ENCODE peak calls at places on chromosomes 5 and 9, in seven cellular contexts. B, Z, F, A, W, Q and T are unnamed samples.

GRCh38 chr9:73037613-73038012 is 84.8 kb upstream of the ALDH1A1 start:
- DNase-seq in B (no peak), Z (no peak), F (no peak), A (no peak), W (no peak), Q (no peak), T (no peak)

GRCh38 chr5:172564883-172565282 is 76.2 kb upstream of the NEURL1B start:
- DNase-seq in B (no peak), Z (no peak), F (no peak), A (no peak), W (no peak), Q (peak; percentile 30), T (no peak)

GRCh38 chr9:96203867-96204412 is 98.0 kb downstream of the HSD17B3 start:
- DNase-seq in B (no peak), Z (no peak), F (no peak), A (no peak), W (peak; percentile 51), Q (peak; percentile 98), T (no peak)

GRCh38 chr9:19985081-19985480 is 196.2 kb upstream of the SLC24A2 start:
- DNase-seq in B (no peak), Z (no peak), F (no peak), A (no peak), W (no peak), Q (no peak), T (no peak)

GRCh38 chr5:66744040-66744439 is 147.8 kb downstream of the MAST4 start:
- DNase-seq in B (peak; percentile 46), Z (peak; percentile 47), F (no peak), A (no peak), W (no peak), Q (no peak), T (peak; percentile 12)

GRCh38 chr9:91945277-91946074 is 4.6 kb downstream of the ROR2 start:
- DNase-seq in B (peak; percentile 43), Z (no peak), F (no peak), A (peak; percentile 70), W (peak; percentile 29), Q (no peak), T (no peak)

GRCh38 chr5:76175821-76176403 is 92.7 kb downstream of the SV2C start:
- DNase-seq in B (no peak), Z (no peak), F (no peak), A (no peak), W (no peak), Q (no peak), T (no peak)

GRCh38 chr5:74174366-74174765 is 466.2 kb downstream of the ENC1 start:
- DNase-seq in B (no peak), Z (no peak), F (no peak), A (no peak), W (no peak), Q (no peak), T (no peak)

GRCh38 chr5:112228672-112229071 is 190.4 kb downstream of the EPB41L4A start:
- DNase-seq in B (peak; percentile 87), Z (peak; percentile 92), F (peak; percentile 63), A (peak; percentile 47), W (peak; percentile 89), Q (no peak), T (peak; percentile 14)

GRCh38 chr9:134165357-134166315 is 1.3 kb upstream of the RNU6ATAC start:
- DNase-seq in B (no peak), Z (peak; percentile 67), F (peak; percentile 64), A (no peak), W (no peak), Q (no peak), T (no peak)

GRCh38 chr5:157159209-157159751 is 6.8 kb downstream of the GARIN3 start:
- DNase-seq in B (no peak), Z (no peak), F (no peak), A (no peak), W (no peak), Q (no peak), T (no peak)

GRCh38 chr9:99822096-99822595 is 461 bp downstream of the NR4A3 start:
- DNase-seq in B (no peak), Z (no peak), F (no peak), A (no peak), W (no peak), Q (peak; percentile 62), T (no peak)

GRCh38 chr5:136132087-136132486 is 558 bp upstream of the SMAD5 start:
- DNase-seq in B (no peak), Z (no peak), F (no peak), A (no peak), W (no peak), Q (no peak), T (no peak)

GRCh38 chr9:573551-574410 is 267.7 kb upstream of the DMRT1 start:
- DNase-seq in B (no peak), Z (no peak), F (no peak), A (peak; percentile 77), W (no peak), Q (no peak), T (no peak)

GRCh38 chr5:101326766-101327165 is 423.7 kb upstream of the ST8SIA4 start:
- DNase-seq in B (no peak), Z (no peak), F (no peak), A (no peak), W (no peak), Q (no peak), T (peak; percentile 6)

GRCh38 chr9:111431684-111432083 is 52.5 kb downstream of the ECPAS start:
- DNase-seq in B (no peak), Z (no peak), F (no peak), A (no peak), W (no peak), Q (no peak), T (peak; percentile 36)

GRCh38 chr5:170254056-170254455 is 21.3 kb downstream of the C5orf58 start:
- DNase-seq in B (no peak), Z (no peak), F (no peak), A (peak; percentile 34), W (no peak), Q (no peak), T (no peak)

GRCh38 chr5:93741136-93741811 is at the start of gene POU5F2:
- DNase-seq in B (no peak), Z (no peak), F (no peak), A (peak; percentile 74), W (no peak), Q (no peak), T (no peak)